ENCODE peak calls at places on chromosomes 13 and 19, in six cellular contexts. C, G, T, X, F and O are unnamed samples.

GRCh38 chr19:14432817-14433453 is at the start of gene PKN1:
- DNase-seq in T (peak; percentile 82), F (peak; percentile 70), C (peak; percentile 30), X (peak; percentile 69), G (peak; percentile 74), O (no peak)

GRCh38 chr19:45016388-45017314 is 15.4 kb downstream of the RELB start:
- DNase-seq in F (peak; percentile 79), G (peak; percentile 61), C (peak; percentile 80), X (peak; percentile 81), T (peak; percentile 76), O (no peak)

GRCh38 chr19:1136201-1136600 is 32.4 kb downstream of the GPX4 start:
- DNase-seq in G (no peak), T (no peak), F (peak; percentile 90), X (no peak), C (no peak), O (no peak)

GRCh38 chr13:113639661-113640262 is 18.2 kb downstream of the ATP4B start:
- DNase-seq in F (peak; percentile 8), C (no peak), X (no peak), T (no peak), G (no peak), O (no peak)

GRCh38 chr19:55406869-55407624 is 541 bp downstream of the UBE2S start:
- DNase-seq in F (no peak), C (peak; percentile 33), T (no peak), X (peak; percentile 32), G (peak; percentile 41), O (no peak)

GRCh38 chr13:100662470-100663211 is 12.0 kb downstream of the TMTC4 start:
- DNase-seq in G (no peak), T (no peak), X (no peak), C (no peak), F (no peak), O (no peak)

GRCh38 chr13:26132756-26133155 is 80.9 kb upstream of the SHISA2 start:
- DNase-seq in X (no peak), G (no peak), T (peak; percentile 8), C (peak; percentile 54), F (peak; percentile 72), O (no peak)

GRCh38 chr13:75405976-75406703 is 75.8 kb downstream of the TBC1D4 start:
- DNase-seq in F (no peak), C (no peak), X (no peak), G (no peak), T (no peak), O (no peak)

GRCh38 chr13:101449971-101450748 is 2.3 kb upstream of the ITGBL1 start:
- DNase-seq in F (no peak), C (peak; percentile 90), T (peak; percentile 53), X (no peak), G (no peak), O (no peak)

GRCh38 chr19:42469311-42470239 is 26.8 kb upstream of the CXCL17 start:
- DNase-seq in C (peak; percentile 32), F (no peak), T (no peak), G (peak; percentile 49), X (no peak), O (no peak)

GRCh38 chr13:39268398-39268797 is 230.1 kb downstream of the NHLRC3 start:
- DNase-seq in G (no peak), F (no peak), X (no peak), T (no peak), C (no peak), O (no peak)

GRCh38 chr13:40974460-40975407 is 44.4 kb downstream of the ELF1 start:
- DNase-seq in X (peak; percentile 30), T (peak; percentile 8), F (peak; percentile 9), G (no peak), C (peak; percentile 38), O (no peak)

GRCh38 chr13:114263590-114263989 is 17.8 kb upstream of the UPF3A start:
- DNase-seq in T (no peak), X (no peak), F (no peak), G (no peak), C (no peak), O (no peak)

GRCh38 chr19:52734340-52734892 is 428 bp downstream of the ZNF611 start:
- DNase-seq in C (peak; percentile 27), F (no peak), X (peak; percentile 20), G (peak; percentile 19), T (no peak), O (no peak)

GRCh38 chr13:114152831-114153371 is 20.5 kb upstream of the RASA3 start:
- DNase-seq in T (no peak), C (no peak), F (no peak), X (no peak), G (no peak), O (no peak)

GRCh38 chr13:83992566-83993358 is 110.5 kb upstream of the SLITRK1 start:
- DNase-seq in X (no peak), G (no peak), C (no peak), F (no peak), T (no peak), O (no peak)

GRCh38 chr19:11383706-11384048 is 437 bp downstream of the EPOR start:
- DNase-seq in X (no peak), F (no peak), C (no peak), T (no peak), G (no peak), O (no peak)

GRCh38 chr13:25292301-25292700 is 5.0 kb upstream of the MTMR6 start:
- DNase-seq in C (peak; percentile 10), G (no peak), F (peak; percentile 82), X (no peak), T (no peak), O (no peak)

GRCh38 chr13:47085346-47085745 is 188.5 kb upstream of the HTR2A start:
- DNase-seq in X (no peak), F (no peak), G (no peak), C (no peak), T (no peak), O (no peak)

GRCh38 chr13:48319458-48320395 is 16.2 kb downstream of the RB1 start:
- DNase-seq in X (no peak), T (no peak), G (no peak), C (no peak), F (no peak), O (no peak)

GRCh38 chr19:6060600-6061391 is 49.5 kb downstream of the RFX2 start:
- DNase-seq in G (peak; percentile 31), T (peak; percentile 74), X (no peak), C (peak; percentile 95), F (no peak), O (no peak)

GRCh38 chr19:38134538-38135149 is 89.4 kb downstream of the DPF1 start:
- DNase-seq in F (no peak), G (peak; percentile 8), C (peak; percentile 15), X (peak; percentile 44), T (no peak), O (no peak)

GRCh38 chr13:79659161-79659560 is 178.2 kb downstream of the NDFIP2 start:
- DNase-seq in F (no peak), X (no peak), C (no peak), T (no peak), G (no peak), O (no peak)

GRCh38 chr13:66152596-66152995 is 1077.5 kb downstream of the PCDH9 start:
- DNase-seq in F (no peak), C (no peak), T (no peak), G (no peak), X (no peak), O (no peak)

GRCh38 chr13:113589251-113589960 is 4.9 kb downstream of the TFDP1 start:
- DNase-seq in G (no peak), C (no peak), T (no peak), F (peak; percentile 9), X (no peak), O (no peak)

GRCh38 chr19:6521718-6522646 is 8.8 kb upstream of the TNFSF9 start:
- DNase-seq in C (peak; percentile 67), T (no peak), X (no peak), F (no peak), G (peak; percentile 68), O (no peak)

GRCh38 chr13:108963276-108963810 is 333.9 kb downstream of the MYO16 start:
- DNase-seq in F (no peak), T (no peak), C (no peak), G (no peak), X (no peak), O (no peak)

GRCh38 chr13:109545964-109546363 is 240.4 kb downstream of the IRS2 start:
- DNase-seq in G (no peak), X (no peak), F (no peak), C (no peak), T (no peak), O (no peak)

GRCh38 chr13:46648166-46648607 is 95.2 kb downstream of the LRCH1 start:
- DNase-seq in X (peak; percentile 45), T (no peak), G (no peak), F (peak; percentile 47), C (peak; percentile 7), O (no peak)

GRCh38 chr13:41004875-41005693 is 14.0 kb downstream of the ELF1 start:
- DNase-seq in X (no peak), T (no peak), F (no peak), C (peak; percentile 37), G (no peak), O (no peak)

GRCh38 chr13:61765181-61765742 is 349.6 kb upstream of the PCDH20 start:
- DNase-seq in X (no peak), C (no peak), G (no peak), F (no peak), T (no peak), O (no peak)

GRCh38 chr13:48094404-48094780 is 512 bp downstream of the MED4 start:
- DNase-seq in X (no peak), G (no peak), C (no peak), T (no peak), F (no peak), O (no peak)

GRCh38 chr19:2547033-2547680 is 71.2 kb downstream of the GADD45B start:
- DNase-seq in F (no peak), T (no peak), X (no peak), C (no peak), G (no peak), O (no peak)

GRCh38 chr13:79194272-79194671 is 211.8 kb downstream of the RBM26 start:
- DNase-seq in F (no peak), G (peak; percentile 45), X (no peak), T (no peak), C (no peak), O (no peak)